ENCODE peak calls at places on chromosomes 3 and 15, in six cellular contexts. One of them, this sample, is unnamed. For H3K36me3 and H3K4me1, the result is how much of the 10 kb centered on the place peaks cover.

GRCh38 chr3:16386536-16386935 is 121.5 kb downstream of the OXNAD1 start:
- DNase-seq in tibial nerve: no peak
- DNase-seq in stomach: no peak
- DNase-seq in naive thymus-derived CD4-positive, alpha-beta T cell: no peak
- DNase-seq in Karpas-422: no peak
- DNase-seq in ascending aorta: no peak
- DNase-seq in this sample: no peak

GRCh38 chr3:138867996-138868395 is 33.3 kb upstream of the PIK3CB start:
- DNase-seq in tibial nerve: no peak
- DNase-seq in stomach: no peak
- DNase-seq in naive thymus-derived CD4-positive, alpha-beta T cell: no peak
- DNase-seq in Karpas-422: no peak
- DNase-seq in ascending aorta: no peak
- DNase-seq in this sample: no peak

GRCh38 chr3:48990636-48991421 is 788 bp downstream of the P4HTM start:
- DNase-seq in tibial nerve: no peak
- DNase-seq in stomach: no peak
- DNase-seq in naive thymus-derived CD4-positive, alpha-beta T cell: peak
- DNase-seq in Karpas-422: peak
- DNase-seq in ascending aorta: no peak
- DNase-seq in this sample: peak

GRCh38 chr3:105365536-105366301 is 990 bp upstream of the ALCAM start:
- DNase-seq in tibial nerve: no peak
- DNase-seq in stomach: peak
- DNase-seq in naive thymus-derived CD4-positive, alpha-beta T cell: no peak
- DNase-seq in Karpas-422: no peak
- DNase-seq in ascending aorta: no peak
- DNase-seq in this sample: peak

GRCh38 chr3:127538569-127538968 is 52.0 kb downstream of the TPRA1 start:
- DNase-seq in tibial nerve: no peak
- DNase-seq in stomach: no peak
- DNase-seq in naive thymus-derived CD4-positive, alpha-beta T cell: no peak
- DNase-seq in Karpas-422: no peak
- DNase-seq in ascending aorta: no peak
- DNase-seq in this sample: no peak

GRCh38 chr15:82124331-82125263 is 78.8 kb upstream of the MEX3B start:
- DNase-seq in tibial nerve: no peak
- DNase-seq in stomach: no peak
- DNase-seq in naive thymus-derived CD4-positive, alpha-beta T cell: no peak
- DNase-seq in Karpas-422: no peak
- DNase-seq in ascending aorta: no peak
- DNase-seq in this sample: no peak

GRCh38 chr3:148459931-148460513 is 237.7 kb upstream of the AGTR1 start:
- DNase-seq in tibial nerve: no peak
- DNase-seq in stomach: no peak
- DNase-seq in naive thymus-derived CD4-positive, alpha-beta T cell: no peak
- DNase-seq in Karpas-422: peak
- DNase-seq in ascending aorta: no peak
- DNase-seq in this sample: no peak

GRCh38 chr3:185995352-185995751 is 57.5 kb upstream of the TRA2B start:
- DNase-seq in tibial nerve: no peak
- DNase-seq in stomach: no peak
- DNase-seq in naive thymus-derived CD4-positive, alpha-beta T cell: no peak
- DNase-seq in Karpas-422: no peak
- DNase-seq in ascending aorta: no peak
- DNase-seq in this sample: no peak

GRCh38 chr3:112007641-112008040 is 8.9 kb downstream of the TAGLN3 start:
- DNase-seq in tibial nerve: no peak
- DNase-seq in stomach: peak
- DNase-seq in naive thymus-derived CD4-positive, alpha-beta T cell: no peak
- DNase-seq in Karpas-422: no peak
- DNase-seq in ascending aorta: no peak
- DNase-seq in this sample: no peak

GRCh38 chr3:33716227-33716626 is 1.8 kb downstream of the CLASP2 start:
- DNase-seq in tibial nerve: no peak
- DNase-seq in stomach: no peak
- DNase-seq in naive thymus-derived CD4-positive, alpha-beta T cell: no peak
- DNase-seq in Karpas-422: peak
- DNase-seq in ascending aorta: no peak
- DNase-seq in this sample: no peak

GRCh38 chr3:61584494-61584893 is 23.1 kb downstream of the PTPRG start:
- DNase-seq in tibial nerve: no peak
- DNase-seq in stomach: no peak
- DNase-seq in naive thymus-derived CD4-positive, alpha-beta T cell: no peak
- DNase-seq in Karpas-422: no peak
- DNase-seq in ascending aorta: no peak
- DNase-seq in this sample: no peak

GRCh38 chr3:72891053-72891855 is 3.4 kb downstream of the GXYLT2 start:
- DNase-seq in tibial nerve: no peak
- DNase-seq in stomach: no peak
- DNase-seq in naive thymus-derived CD4-positive, alpha-beta T cell: no peak
- DNase-seq in Karpas-422: no peak
- DNase-seq in ascending aorta: no peak
- DNase-seq in this sample: no peak

GRCh38 chr3:177569823-177570657 is 372.8 kb upstream of the TBL1XR1 start:
- DNase-seq in tibial nerve: no peak
- DNase-seq in stomach: no peak
- DNase-seq in naive thymus-derived CD4-positive, alpha-beta T cell: no peak
- DNase-seq in Karpas-422: no peak
- DNase-seq in ascending aorta: no peak
- DNase-seq in this sample: no peak

GRCh38 chr3:169146112-169146665 is 517.3 kb downstream of the MECOM start:
- DNase-seq in tibial nerve: no peak
- DNase-seq in stomach: peak
- DNase-seq in naive thymus-derived CD4-positive, alpha-beta T cell: no peak
- DNase-seq in Karpas-422: no peak
- DNase-seq in ascending aorta: peak
- DNase-seq in this sample: no peak

GRCh38 chr3:177050466-177051237 is 146.6 kb downstream of the TBL1XR1 start:
- DNase-seq in tibial nerve: no peak
- DNase-seq in stomach: no peak
- DNase-seq in naive thymus-derived CD4-positive, alpha-beta T cell: peak
- DNase-seq in Karpas-422: peak
- DNase-seq in ascending aorta: no peak
- DNase-seq in this sample: peak

GRCh38 chr3:38454179-38454883 is 641 bp downstream of the ACVR2B start:
- DNase-seq in tibial nerve: no peak
- DNase-seq in stomach: peak
- DNase-seq in naive thymus-derived CD4-positive, alpha-beta T cell: peak
- DNase-seq in Karpas-422: peak
- DNase-seq in ascending aorta: no peak
- DNase-seq in this sample: peak

GRCh38 chr3:83559082-83559481 is 1399.7 kb upstream of the CADM2 start:
- DNase-seq in tibial nerve: no peak
- DNase-seq in stomach: no peak
- DNase-seq in naive thymus-derived CD4-positive, alpha-beta T cell: no peak
- DNase-seq in Karpas-422: peak
- DNase-seq in ascending aorta: no peak
- DNase-seq in this sample: no peak

GRCh38 chr15:38605744-38606143 is 41.1 kb upstream of the RASGRP1 start:
- DNase-seq in tibial nerve: no peak
- DNase-seq in stomach: no peak
- DNase-seq in naive thymus-derived CD4-positive, alpha-beta T cell: no peak
- DNase-seq in Karpas-422: no peak
- DNase-seq in ascending aorta: no peak
- DNase-seq in this sample: no peak

GRCh38 chr3:37282996-37283395 is 108.6 kb upstream of the LRRFIP2 start:
- DNase-seq in tibial nerve: no peak
- DNase-seq in stomach: no peak
- DNase-seq in naive thymus-derived CD4-positive, alpha-beta T cell: no peak
- DNase-seq in Karpas-422: no peak
- DNase-seq in ascending aorta: no peak
- DNase-seq in this sample: no peak

GRCh38 chr15:63332367-63333078 is 49.1 kb downstream of the CA12 start:
- DNase-seq in tibial nerve: no peak
- DNase-seq in stomach: no peak
- DNase-seq in naive thymus-derived CD4-positive, alpha-beta T cell: no peak
- DNase-seq in Karpas-422: no peak
- DNase-seq in ascending aorta: no peak
- DNase-seq in this sample: no peak

GRCh38 chr3:5756443-5756842 is 568.9 kb downstream of the EDEM1 start:
- DNase-seq in tibial nerve: no peak
- DNase-seq in stomach: no peak
- DNase-seq in naive thymus-derived CD4-positive, alpha-beta T cell: no peak
- DNase-seq in Karpas-422: no peak
- DNase-seq in ascending aorta: no peak
- DNase-seq in this sample: no peak

DNA sequence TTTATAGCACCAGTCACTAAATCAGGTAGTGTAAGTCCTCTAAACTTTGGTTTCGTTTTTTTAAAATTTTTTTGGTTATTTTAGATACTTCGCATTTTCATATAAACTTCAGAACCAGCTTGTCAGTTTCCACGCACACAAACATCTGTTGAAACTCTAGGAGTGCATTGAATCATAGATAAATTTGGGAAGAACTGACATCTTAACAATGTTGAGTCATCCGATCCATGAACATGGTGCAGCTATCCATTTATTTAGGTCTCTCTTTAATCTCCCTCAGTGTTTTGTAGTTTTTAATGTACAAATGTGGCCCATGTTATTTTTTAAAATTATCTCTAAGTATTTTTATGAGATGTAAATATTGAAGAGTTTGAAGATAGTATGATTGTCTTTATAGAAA is 17.7 kb downstream of the TICRR start:
- DNase-seq in tibial nerve: no peak
- DNase-seq in stomach: no peak
- DNase-seq in naive thymus-derived CD4-positive, alpha-beta T cell: no peak
- DNase-seq in Karpas-422: no peak
- DNase-seq in ascending aorta: no peak
- DNase-seq in this sample: no peak
- H3K36me3 ChIP-seq in tibial nerve: under half
- H3K36me3 ChIP-seq in stomach: under half
- H3K36me3 ChIP-seq in naive thymus-derived CD4-positive, alpha-beta T cell: under half
- H3K36me3 ChIP-seq in Karpas-422: under half
- H3K36me3 ChIP-seq in ascending aorta: under half
- H3K36me3 ChIP-seq in this sample: under half

GRCh38 chr3:125351152-125351551 is 24.0 kb downstream of the ZNF148 start:
- DNase-seq in tibial nerve: no peak
- DNase-seq in stomach: no peak
- DNase-seq in naive thymus-derived CD4-positive, alpha-beta T cell: no peak
- DNase-seq in Karpas-422: no peak
- DNase-seq in ascending aorta: no peak
- DNase-seq in this sample: no peak
- H3K27ac ChIP-seq in tibial nerve: no peak
- H3K27ac ChIP-seq in stomach: no peak
- H3K27ac ChIP-seq in naive thymus-derived CD4-positive, alpha-beta T cell: no peak
- H3K27ac ChIP-seq in Karpas-422: no peak
- H3K27ac ChIP-seq in ascending aorta: no peak
- H3K27ac ChIP-seq in this sample: no peak

GRCh38 chr3:31962801-31963205 is 18.3 kb downstream of the OSBPL10 start:
- DNase-seq in tibial nerve: no peak
- DNase-seq in stomach: no peak
- DNase-seq in naive thymus-derived CD4-positive, alpha-beta T cell: peak
- DNase-seq in Karpas-422: no peak
- DNase-seq in ascending aorta: no peak
- DNase-seq in this sample: no peak
- H3K4me1 ChIP-seq in tibial nerve: under half
- H3K4me1 ChIP-seq in stomach: under half
- H3K4me1 ChIP-seq in naive thymus-derived CD4-positive, alpha-beta T cell: under half
- H3K4me1 ChIP-seq in Karpas-422: half or more
- H3K4me1 ChIP-seq in ascending aorta: under half
- H3K4me1 ChIP-seq in this sample: under half

GRCh38 chr15:26551473-26551872 is 221.4 kb downstream of the GABRB3 start:
- DNase-seq in tibial nerve: no peak
- DNase-seq in stomach: no peak
- DNase-seq in naive thymus-derived CD4-positive, alpha-beta T cell: no peak
- DNase-seq in Karpas-422: no peak
- DNase-seq in ascending aorta: no peak
- DNase-seq in this sample: no peak
- H3K36me3 ChIP-seq in tibial nerve: under half
- H3K36me3 ChIP-seq in stomach: under half
- H3K36me3 ChIP-seq in naive thymus-derived CD4-positive, alpha-beta T cell: under half
- H3K36me3 ChIP-seq in Karpas-422: under half
- H3K36me3 ChIP-seq in ascending aorta: under half
- H3K36me3 ChIP-seq in this sample: under half

GRCh38 chr15:87817553-87817952 is 439.0 kb downstream of the NTRK3 start:
- DNase-seq in tibial nerve: no peak
- DNase-seq in stomach: no peak
- DNase-seq in naive thymus-derived CD4-positive, alpha-beta T cell: no peak
- DNase-seq in Karpas-422: no peak
- DNase-seq in ascending aorta: no peak
- DNase-seq in this sample: no peak
- H3K27ac ChIP-seq in tibial nerve: no peak
- H3K27ac ChIP-seq in stomach: no peak
- H3K27ac ChIP-seq in naive thymus-derived CD4-positive, alpha-beta T cell: no peak
- H3K27ac ChIP-seq in Karpas-422: no peak
- H3K27ac ChIP-seq in ascending aorta: no peak
- H3K27ac ChIP-seq in this sample: no peak

GRCh38 chr3:29561651-29562050 is 280.8 kb downstream of the RBMS3 start:
- DNase-seq in tibial nerve: no peak
- DNase-seq in stomach: no peak
- DNase-seq in naive thymus-derived CD4-positive, alpha-beta T cell: no peak
- DNase-seq in Karpas-422: no peak
- DNase-seq in ascending aorta: no peak
- DNase-seq in this sample: no peak

GRCh38 chr3:29560031-29560430 is 279.2 kb downstream of the RBMS3 start:
- DNase-seq in tibial nerve: no peak
- DNase-seq in stomach: no peak
- DNase-seq in naive thymus-derived CD4-positive, alpha-beta T cell: no peak
- DNase-seq in Karpas-422: no peak
- DNase-seq in ascending aorta: no peak
- DNase-seq in this sample: no peak

GRCh38 chr3:29567505-29567904 is 286.6 kb downstream of the RBMS3 start:
- DNase-seq in tibial nerve: no peak
- DNase-seq in stomach: no peak
- DNase-seq in naive thymus-derived CD4-positive, alpha-beta T cell: no peak
- DNase-seq in Karpas-422: no peak
- DNase-seq in ascending aorta: no peak
- DNase-seq in this sample: no peak

GRCh38 chr3:29565236-29565635 is 284.4 kb downstream of the RBMS3 start:
- DNase-seq in tibial nerve: no peak
- DNase-seq in stomach: no peak
- DNase-seq in naive thymus-derived CD4-positive, alpha-beta T cell: no peak
- DNase-seq in Karpas-422: no peak
- DNase-seq in ascending aorta: no peak
- DNase-seq in this sample: no peak
- H3K4me1 ChIP-seq in tibial nerve: under half
- H3K4me1 ChIP-seq in stomach: under half
- H3K4me1 ChIP-seq in naive thymus-derived CD4-positive, alpha-beta T cell: under half
- H3K4me1 ChIP-seq in Karpas-422: under half
- H3K4me1 ChIP-seq in ascending aorta: under half
- H3K4me1 ChIP-seq in this sample: under half

GRCh38 chr15:70071799-70072198 is 25.9 kb downstream of the TLE3 start:
- DNase-seq in tibial nerve: no peak
- DNase-seq in stomach: no peak
- DNase-seq in naive thymus-derived CD4-positive, alpha-beta T cell: no peak
- DNase-seq in Karpas-422: no peak
- DNase-seq in ascending aorta: no peak
- DNase-seq in this sample: no peak

GRCh38 chr15:70066422-70066821 is 31.3 kb downstream of the TLE3 start:
- DNase-seq in tibial nerve: no peak
- DNase-seq in stomach: no peak
- DNase-seq in naive thymus-derived CD4-positive, alpha-beta T cell: no peak
- DNase-seq in Karpas-422: no peak
- DNase-seq in ascending aorta: no peak
- DNase-seq in this sample: no peak

GRCh38 chr15:70067011-70067410 is 30.7 kb downstream of the TLE3 start:
- DNase-seq in tibial nerve: no peak
- DNase-seq in stomach: no peak
- DNase-seq in naive thymus-derived CD4-positive, alpha-beta T cell: no peak
- DNase-seq in Karpas-422: no peak
- DNase-seq in ascending aorta: no peak
- DNase-seq in this sample: no peak

GRCh38 chr15:70069716-70070115 is 28.0 kb downstream of the TLE3 start:
- DNase-seq in tibial nerve: no peak
- DNase-seq in stomach: no peak
- DNase-seq in naive thymus-derived CD4-positive, alpha-beta T cell: no peak
- DNase-seq in Karpas-422: no peak
- DNase-seq in ascending aorta: no peak
- DNase-seq in this sample: no peak

GRCh38 chr15:70068783-70069565 is 28.7 kb downstream of the TLE3 start:
- DNase-seq in tibial nerve: no peak
- DNase-seq in stomach: peak
- DNase-seq in naive thymus-derived CD4-positive, alpha-beta T cell: no peak
- DNase-seq in Karpas-422: no peak
- DNase-seq in ascending aorta: no peak
- DNase-seq in this sample: no peak
- H3K36me3 ChIP-seq in tibial nerve: under half
- H3K36me3 ChIP-seq in stomach: half or more
- H3K36me3 ChIP-seq in naive thymus-derived CD4-positive, alpha-beta T cell: under half
- H3K36me3 ChIP-seq in Karpas-422: under half
- H3K36me3 ChIP-seq in ascending aorta: half or more
- H3K36me3 ChIP-seq in this sample: half or more